ENCODE peak calls at places on chromosome 3, in ten cellular contexts. K, P, L, M, G, C, H, S, J and B are unnamed samples.

GRCh38 chr3:160174621-160175020 is 50.6 kb upstream of the C3orf80 start:
- DNase-seq in K (no peak), P (no peak), L (no peak), M (no peak), G (no peak), C (no peak), H (no peak), S (no peak), J (no peak), B (no peak)

GRCh38 chr3:165797551-165797950 is 39.7 kb downstream of the BCHE start:
- DNase-seq in K (no peak), P (no peak), L (no peak), M (no peak), G (no peak), C (no peak), H (no peak), S (no peak), J (no peak), B (no peak)

GRCh38 chr3:163813935-163814334 is 1264.4 kb downstream of the SI start:
- DNase-seq in K (no peak), P (no peak), L (no peak), M (no peak), G (no peak), C (no peak), H (no peak), S (no peak), J (no peak), B (no peak)

GRCh38 chr3:151709847-151710246 is 23.9 kb upstream of the AADACL2 start:
- DNase-seq in K (no peak), P (no peak), L (no peak), M (no peak), G (no peak), C (no peak), H (no peak), S (no peak), J (no peak), B (no peak)

GRCh38 chr3:248841-249520 is 52.4 kb downstream of the CHL1 start:
- DNase-seq in K (no peak), P (no peak), L (no peak), M (no peak), G (no peak), C (no peak), H (no peak), S (no peak), J (no peak), B (no peak)

GRCh38 chr3:151835751-151836550 is 22.0 kb downstream of the AADAC start:
- DNase-seq in K (no peak), P (no peak), L (peak; percentile 42), M (no peak), G (peak; percentile 6), C (no peak), H (no peak), S (no peak), J (no peak), B (no peak)

GRCh38 chr3:169841171-169841570 is 28.5 kb upstream of the LRRC34 start:
- DNase-seq in K (no peak), P (no peak), L (no peak), M (no peak), G (no peak), C (no peak), H (no peak), S (no peak), J (no peak), B (no peak)

GRCh38 chr3:109131276-109131675 is 5.2 kb upstream of the C3orf85 start:
- DNase-seq in K (no peak), P (no peak), L (no peak), M (no peak), G (no peak), C (no peak), H (no peak), S (no peak), J (no peak), B (no peak)

GRCh38 chr3:47250309-47251060 is 32.1 kb downstream of the KIF9 start:
- DNase-seq in K (no peak), P (no peak), L (peak; percentile 75), M (peak; percentile 15), G (peak; percentile 73), C (no peak), H (peak; percentile 55), S (peak; percentile 63), J (no peak), B (peak; percentile 8)

GRCh38 chr3:111385971-111386495 is 156.0 kb upstream of the CD96 start:
- DNase-seq in K (no peak), P (no peak), L (peak; percentile 77), M (no peak), G (no peak), C (no peak), H (no peak), S (no peak), J (no peak), B (no peak)

GRCh38 chr3:34364345-34364744 is 565.9 kb downstream of the PDCD6IP start:
- DNase-seq in K (no peak), P (no peak), L (peak; percentile 28), M (no peak), G (peak; percentile 41), C (no peak), H (no peak), S (no peak), J (no peak), B (no peak)

GRCh38 chr3:9037113-9037715 is 73.9 kb upstream of the RAD18 start:
- DNase-seq in K (no peak), P (no peak), L (no peak), M (no peak), G (no peak), C (no peak), H (no peak), S (no peak), J (no peak), B (no peak)

GRCh38 chr3:176683382-176683781 is 513.9 kb downstream of the TBL1XR1 start:
- DNase-seq in K (no peak), P (no peak), L (no peak), M (no peak), G (no peak), C (no peak), H (no peak), S (no peak), J (no peak), B (no peak)

GRCh38 chr3:51379301-51379700 is 5.8 kb upstream of the MANF start:
- DNase-seq in K (no peak), P (no peak), L (no peak), M (no peak), G (no peak), C (no peak), H (peak; percentile 35), S (no peak), J (no peak), B (no peak)

DNA sequence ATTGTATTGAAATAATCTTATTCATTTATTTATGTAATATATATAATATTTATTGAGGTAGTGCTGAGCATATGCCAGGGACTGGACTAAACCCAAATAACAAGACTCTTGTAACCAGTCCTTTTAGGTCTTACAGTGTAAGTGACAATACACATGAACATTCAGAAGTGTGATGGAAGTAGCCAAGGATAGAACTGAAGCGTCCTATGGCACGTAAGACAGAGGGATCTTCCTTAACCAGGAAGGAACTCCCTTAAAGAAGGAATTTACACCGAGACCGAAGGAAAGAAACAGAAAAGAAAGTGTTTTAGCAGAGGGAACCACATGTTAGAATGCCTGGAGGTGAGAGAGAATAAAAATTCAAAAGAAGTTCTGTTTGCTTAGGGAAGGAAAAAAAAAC is 23.6 kb upstream of the CLDN1 start:
- DNase-seq in K (no peak), P (no peak), L (no peak), M (no peak), G (no peak), C (no peak), H (no peak), S (no peak), J (no peak), B (no peak)
- H3K27ac ChIP-seq in K (no peak overlapping the region), P (no peak overlapping the region), L (no peak overlapping the region), M (peak overlapping the region; percentile 76), G (no peak overlapping the region), C (no peak overlapping the region), H (no peak overlapping the region), S (peak overlapping the region; percentile 74), J (no peak overlapping the region), B (no peak overlapping the region)

GRCh38 chr3:88661433-88661824 is 446.0 kb upstream of the EPHA3 start:
- DNase-seq in K (no peak), P (no peak), L (no peak), M (no peak), G (no peak), C (no peak), H (no peak), S (no peak), J (no peak), B (no peak)

GRCh38 chr3:88657459-88657858 is 450.0 kb upstream of the EPHA3 start:
- DNase-seq in K (no peak), P (no peak), L (no peak), M (no peak), G (no peak), C (no peak), H (no peak), S (no peak), J (no peak), B (no peak)
- H3K27ac ChIP-seq in K (no peak overlapping the region), P (no peak overlapping the region), L (no peak overlapping the region), M (no peak overlapping the region), G (no peak overlapping the region), C (no peak overlapping the region), H (no peak overlapping the region), S (no peak overlapping the region), J (no peak overlapping the region), B (no peak overlapping the region)

DNA sequence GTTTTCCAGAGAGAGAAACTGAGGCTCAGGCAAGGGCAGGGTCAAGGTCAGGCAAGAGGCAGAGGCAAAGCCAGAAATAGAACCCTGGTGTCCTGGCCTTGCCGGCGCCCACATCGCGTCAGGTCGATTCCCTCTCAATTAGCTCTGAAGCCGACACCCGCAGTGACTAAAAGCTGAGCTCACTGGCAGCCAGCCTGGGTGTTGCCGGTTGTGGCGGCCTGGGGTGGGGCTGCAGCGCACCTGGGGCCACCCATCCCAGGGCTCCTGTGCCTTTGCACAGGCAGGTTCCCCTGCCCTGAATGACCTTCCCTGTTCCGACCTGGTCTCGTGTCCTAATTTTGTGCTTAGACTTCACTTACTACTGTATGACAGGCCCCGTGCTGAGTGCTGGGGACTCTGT is 6.2 kb downstream of the SEMA3F start:
- DNase-seq in K (no peak), P (no peak), L (no peak), M (peak; percentile 84), G (no peak), C (no peak), H (no peak), S (no peak), J (no peak), B (no peak)
- H3K27ac ChIP-seq in K (no peak overlapping the region), P (no peak overlapping the region), L (no peak overlapping the region), M (peak overlapping the region; percentile 82), G (no peak overlapping the region), C (peak overlapping the region; percentile 90), H (peak overlapping the region; percentile 75), S (peak overlapping the region; percentile 76), J (no peak overlapping the region), B (no peak overlapping the region)

DNA sequence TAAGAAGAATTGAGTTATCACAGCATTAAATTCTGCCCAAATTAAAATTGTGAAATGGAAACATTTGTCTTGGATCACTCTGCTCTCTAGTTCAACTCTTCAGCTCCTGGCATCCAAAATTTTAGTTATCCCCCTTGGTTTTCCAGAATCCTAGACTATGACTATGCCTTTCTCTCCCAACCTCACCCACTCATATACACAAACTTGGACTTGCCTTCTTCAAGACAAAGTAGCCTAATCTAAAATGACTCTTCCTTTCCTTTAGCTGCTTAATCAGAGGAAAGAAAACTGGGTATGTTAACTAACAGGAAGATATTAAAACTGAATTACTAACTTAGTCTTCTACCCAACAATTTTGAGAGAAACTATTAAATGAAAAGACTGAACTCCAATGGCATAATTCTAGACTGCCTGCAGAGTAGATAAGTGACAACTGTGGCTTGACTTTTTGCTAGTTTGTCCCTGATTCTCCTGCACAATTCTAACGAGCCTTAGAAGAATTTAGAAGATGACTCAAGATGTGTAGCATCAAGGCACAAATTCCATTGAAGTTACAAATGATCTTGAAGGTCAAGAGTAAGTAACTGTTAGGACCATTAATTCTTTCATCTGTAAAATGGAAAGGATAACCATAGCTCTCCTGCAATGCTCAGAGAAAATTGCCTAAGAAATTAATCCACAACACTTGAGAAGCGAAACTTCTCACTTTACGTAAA is 5.2 kb upstream of the GOLIM4 start:
- DNase-seq in K (no peak), P (no peak), L (no peak), M (no peak), G (no peak), C (no peak), H (no peak), S (no peak), J (no peak), B (no peak)
- H3K27ac ChIP-seq in K (no peak overlapping the region), P (no peak overlapping the region), L (no peak overlapping the region), M (no peak overlapping the region), G (no peak overlapping the region), C (no peak overlapping the region), H (no peak overlapping the region), S (no peak overlapping the region), J (no peak overlapping the region), B (no peak overlapping the region)